ENCODE peak calls at places on chromosomes 11 and 22, in nine cellular contexts. F is brain microvascular endothelial cell, B is Peyer's patch, E is AG09319, S is RWPE1, Z is chondrocyte, X is heart right ventricle, P is tibial artery, M is AG10803. Q is an unnamed sample.

GRCh38 chr11:118057424-118058145 is 19.3 kb upstream of the TMPRSS4 start:
- DNase-seq in F (no peak), B (no peak), E (no peak), S (no peak), Z (no peak), X (no peak), P (peak), M (no peak), Q (no peak)

GRCh38 chr11:100719362-100719761 is 32.3 kb downstream of the ARHGAP42 start:
- DNase-seq in F (no peak), B (no peak), E (no peak), S (no peak), Z (no peak), X (no peak), P (no peak), M (peak), Q (peak)

GRCh38 chr11:3123316-3123715 is 41.8 kb downstream of the OSBPL5 start:
- DNase-seq in F (no peak), B (no peak), E (no peak), S (peak), Z (peak), X (peak), P (peak), M (peak), Q (no peak)

GRCh38 chr11:129700701-129701100 is 114.9 kb upstream of the TMEM45B start:
- DNase-seq in F (no peak), B (no peak), E (no peak), S (no peak), Z (no peak), X (no peak), P (no peak), M (no peak), Q (no peak)

GRCh38 chr11:118272001-118272400 is 7.9 kb upstream of the MPZL2 start:
- DNase-seq in F (no peak), B (no peak), E (no peak), S (no peak), Z (no peak), X (no peak), P (no peak), M (no peak), Q (no peak)

GRCh38 chr22:47388778-47389177 is 626.3 kb downstream of the TBC1D22A start:
- DNase-seq in F (no peak), B (no peak), E (no peak), S (no peak), Z (peak), X (no peak), P (no peak), M (no peak), Q (no peak)

GRCh38 chr11:47415949-47416472 is 7.6 kb downstream of the SLC39A13 start:
- DNase-seq in F (peak), B (no peak), E (peak), S (peak), Z (peak), X (peak), P (peak), M (peak), Q (peak)

GRCh38 chr11:88293931-88294330 is 43.6 kb downstream of the CTSC start:
- DNase-seq in F (peak), B (no peak), E (peak), S (no peak), Z (no peak), X (no peak), P (no peak), M (peak), Q (peak)

GRCh38 chr11:119339581-119340334 is 925 bp downstream of the C1QTNF5 start:
- DNase-seq in F (no peak), B (no peak), E (no peak), S (no peak), Z (peak), X (peak), P (peak), M (peak), Q (peak)

GRCh38 chr11:67351275-67352005 is 1.9 kb downstream of the POLD4 start:
- DNase-seq in F (no peak), B (no peak), E (no peak), S (peak), Z (no peak), X (peak), P (no peak), M (peak), Q (peak)

GRCh38 chr11:74255741-74256369 is 55.6 kb downstream of the P4HA3 start:
- DNase-seq in F (peak), B (peak), E (peak), S (peak), Z (no peak), X (no peak), P (peak), M (peak), Q (peak)

GRCh38 chr11:66338276-66339162 is 2.3 kb upstream of the RIN1 start:
- DNase-seq in F (no peak), B (no peak), E (no peak), S (no peak), Z (peak), X (no peak), P (no peak), M (no peak), Q (no peak)

GRCh38 chr11:83566948-83567347 is 280.8 kb upstream of the CCDC90B start:
- DNase-seq in F (peak), B (no peak), E (no peak), S (peak), Z (no peak), X (no peak), P (no peak), M (peak), Q (peak)

GRCh38 chr11:112670806-112671570 is 290.2 kb upstream of the NCAM1 start:
- DNase-seq in F (no peak), B (no peak), E (no peak), S (no peak), Z (no peak), X (no peak), P (no peak), M (no peak), Q (no peak)

GRCh38 chr11:57711414-57712255 is at the start of gene MED19:
- DNase-seq in F (peak), B (peak), E (peak), S (peak), Z (no peak), X (peak), P (no peak), M (peak), Q (peak)

GRCh38 chr11:73652856-73653559 is 6.6 kb downstream of the PLEKHB1 start:
- DNase-seq in F (no peak), B (no peak), E (no peak), S (no peak), Z (no peak), X (no peak), P (no peak), M (no peak), Q (no peak)

GRCh38 chr22:33397381-33397907 is 339.3 kb upstream of the SYN3 start:
- DNase-seq in F (no peak), B (no peak), E (no peak), S (no peak), Z (no peak), X (no peak), P (no peak), M (peak), Q (no peak)

GRCh38 chr11:72758304-72758689 is 6.1 kb upstream of the ARAP1 start:
- DNase-seq in F (peak), B (no peak), E (no peak), S (no peak), Z (no peak), X (no peak), P (no peak), M (no peak), Q (no peak)

GRCh38 chr11:126391970-126392637 is 36.6 kb downstream of the ST3GAL4 start:
- DNase-seq in F (no peak), B (no peak), E (no peak), S (no peak), Z (no peak), X (no peak), P (peak), M (no peak), Q (no peak)

GRCh38 chr22:16810188-16810802 is 14.9 kb downstream of the XKR3 start:
- DNase-seq in F (no peak), B (no peak), E (peak), S (no peak), Z (no peak), X (no peak), P (no peak), M (peak), Q (no peak)

GRCh38 chr11:68351450-68352275 is 39.3 kb downstream of the LRP5 start:
- DNase-seq in F (no peak), B (no peak), E (no peak), S (no peak), Z (no peak), X (no peak), P (no peak), M (no peak), Q (no peak)

GRCh38 chr11:57800444-57801184 is 39.0 kb downstream of the CTNND1 start:
- DNase-seq in F (peak), B (no peak), E (peak), S (peak), Z (no peak), X (no peak), P (no peak), M (peak), Q (peak)

GRCh38 chr22:50101870-50102565 is 12.2 kb downstream of the MOV10L1 start:
- DNase-seq in F (no peak), B (no peak), E (no peak), S (no peak), Z (no peak), X (no peak), P (peak), M (no peak), Q (no peak)

GRCh38 chr22:50104149-50104548 is 14.3 kb downstream of the MOV10L1 start:
- DNase-seq in F (no peak), B (no peak), E (no peak), S (no peak), Z (peak), X (no peak), P (peak), M (no peak), Q (no peak)

GRCh38 chr22:50105529-50106100 is 15.8 kb downstream of the MOV10L1 start:
- DNase-seq in F (peak), B (no peak), E (no peak), S (peak), Z (peak), X (no peak), P (no peak), M (peak), Q (peak)

GRCh38 chr22:50107529-50107928 is 17.7 kb downstream of the MOV10L1 start:
- DNase-seq in F (no peak), B (no peak), E (no peak), S (no peak), Z (peak), X (no peak), P (no peak), M (no peak), Q (no peak)

GRCh38 chr22:50102946-50103345 is 13.1 kb downstream of the MOV10L1 start:
- DNase-seq in F (no peak), B (peak), E (no peak), S (peak), Z (no peak), X (no peak), P (peak), M (no peak), Q (no peak)
- TF ChIP-seq CTCF in F (no peak), B (no peak), E (no peak), S (no peak), Z (no peak), X (no peak), P (no peak), M (no peak), Q (no peak)

GRCh38 chr22:41929158-41929896 is 2.7 kb upstream of the TNFRSF13C start:
- DNase-seq in F (no peak), B (peak), E (no peak), S (no peak), Z (no peak), X (no peak), P (no peak), M (no peak), Q (no peak)

GRCh38 chr22:41933411-41934177 is 7.0 kb upstream of the TNFRSF13C start:
- DNase-seq in F (no peak), B (peak), E (no peak), S (no peak), Z (no peak), X (no peak), P (no peak), M (no peak), Q (no peak)

GRCh38 chr22:41932353-41932752 is 5.7 kb upstream of the TNFRSF13C start:
- DNase-seq in F (no peak), B (no peak), E (no peak), S (no peak), Z (no peak), X (no peak), P (no peak), M (no peak), Q (no peak)

GRCh38 chr22:41934284-41935014 is 7.8 kb upstream of the TNFRSF13C start:
- DNase-seq in F (no peak), B (no peak), E (no peak), S (no peak), Z (no peak), X (no peak), P (no peak), M (no peak), Q (no peak)

GRCh38 chr22:41931701-41932269 is 5.2 kb upstream of the TNFRSF13C start:
- DNase-seq in F (no peak), B (peak), E (no peak), S (no peak), Z (no peak), X (no peak), P (no peak), M (no peak), Q (no peak)
- TF ChIP-seq CTCF in F (no peak), B (no peak), E (no peak), S (no peak), Z (no peak), X (no peak), P (no peak), M (no peak), Q (no peak)

DNA sequence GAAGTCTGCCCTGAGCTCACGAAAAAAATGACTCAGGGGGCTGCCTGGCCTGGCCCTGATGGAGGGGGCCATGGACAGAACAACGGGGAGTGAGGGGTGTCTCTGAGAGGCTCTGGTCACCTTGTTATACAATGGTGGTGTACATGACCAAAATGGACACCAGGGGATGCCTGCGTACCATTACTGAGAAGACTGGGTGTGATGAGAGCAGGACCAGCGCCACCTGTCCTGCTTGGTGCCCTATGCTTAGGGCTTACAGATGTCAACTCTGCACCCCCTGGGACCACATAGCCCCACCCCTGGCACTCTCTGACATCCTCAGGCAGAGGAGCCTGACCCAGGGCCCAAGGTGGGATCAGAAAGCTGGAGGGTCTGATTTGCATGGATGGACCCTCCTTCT is 104.8 kb downstream of the ZNF280B start:
- DNase-seq in F (no peak), B (no peak), E (no peak), S (no peak), Z (no peak), X (no peak), P (no peak), M (no peak), Q (no peak)
- TF ChIP-seq CTCF in F (no peak), B (no peak), E (no peak), S (no peak), Z (no peak), X (no peak), P (no peak), M (no peak), Q (no peak)

GRCh38 chr11:17779861-17780594 is 45.4 kb downstream of the KCNC1 start:
- DNase-seq in F (no peak), B (no peak), E (no peak), S (no peak), Z (peak), X (no peak), P (peak), M (no peak), Q (no peak)

GRCh38 chr11:17778352-17778751 is 43.8 kb downstream of the KCNC1 start:
- DNase-seq in F (no peak), B (no peak), E (no peak), S (no peak), Z (no peak), X (no peak), P (peak), M (no peak), Q (no peak)

GRCh38 chr11:17777726-17778091 is 43.1 kb downstream of the KCNC1 start:
- DNase-seq in F (no peak), B (no peak), E (no peak), S (no peak), Z (no peak), X (no peak), P (peak), M (no peak), Q (no peak)

GRCh38 chr11:17780668-17781067 is 46.1 kb downstream of the KCNC1 start:
- DNase-seq in F (no peak), B (no peak), E (no peak), S (no peak), Z (peak), X (no peak), P (no peak), M (no peak), Q (no peak)

DNA sequence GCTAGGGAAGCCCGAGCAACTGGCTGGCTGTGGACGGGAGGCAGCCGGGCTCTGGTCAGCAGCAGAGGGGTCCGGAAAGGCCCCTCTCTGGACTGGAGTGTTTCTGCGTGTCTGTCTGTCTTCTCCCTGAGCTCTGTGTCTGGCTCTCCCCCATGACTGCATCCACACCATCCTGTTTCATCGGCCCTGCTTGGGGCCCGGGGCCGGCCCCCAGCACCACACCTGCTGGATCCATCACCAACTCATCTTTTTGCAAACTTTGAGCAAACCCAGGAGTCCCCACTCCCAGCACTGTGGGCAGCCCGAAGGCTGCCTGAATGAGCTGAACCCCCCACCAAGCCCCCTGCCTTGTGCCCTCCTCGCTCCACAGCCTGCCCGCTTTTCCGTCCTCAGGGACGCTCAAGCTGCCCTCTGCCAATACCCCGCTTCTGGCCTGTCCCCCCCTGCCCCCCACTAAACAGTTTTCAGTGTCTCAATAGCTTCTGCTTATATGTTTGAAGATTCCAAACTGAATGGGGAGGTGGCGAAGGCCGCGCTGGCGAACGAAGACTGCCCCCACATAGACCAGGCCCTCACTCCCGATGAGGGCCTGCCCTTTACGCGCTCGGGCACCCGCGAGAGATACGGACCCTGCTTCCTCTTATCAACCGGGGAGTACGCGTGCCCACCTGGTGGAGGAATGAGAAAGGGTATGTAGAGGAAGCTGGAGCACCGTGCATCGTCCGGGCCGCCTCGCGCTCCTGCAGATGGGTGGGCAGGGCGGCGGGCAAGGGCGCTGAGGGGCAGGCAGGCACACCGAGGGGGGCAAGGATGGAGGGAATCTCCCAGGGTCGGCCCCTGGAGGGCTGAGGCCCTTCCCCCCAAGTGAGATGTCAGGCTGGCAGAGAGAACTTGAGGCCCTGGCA is 44.6 kb downstream of the KCNC1 start:
- DNase-seq in F (no peak), B (no peak), E (no peak), S (no peak), Z (peak), X (no peak), P (peak), M (no peak), Q (no peak)
- TF ChIP-seq CTCF in F (no peak), B (no peak), E (no peak), S (no peak), Z (no peak), X (no peak), P (no peak), M (no peak), Q (no peak)

DNA sequence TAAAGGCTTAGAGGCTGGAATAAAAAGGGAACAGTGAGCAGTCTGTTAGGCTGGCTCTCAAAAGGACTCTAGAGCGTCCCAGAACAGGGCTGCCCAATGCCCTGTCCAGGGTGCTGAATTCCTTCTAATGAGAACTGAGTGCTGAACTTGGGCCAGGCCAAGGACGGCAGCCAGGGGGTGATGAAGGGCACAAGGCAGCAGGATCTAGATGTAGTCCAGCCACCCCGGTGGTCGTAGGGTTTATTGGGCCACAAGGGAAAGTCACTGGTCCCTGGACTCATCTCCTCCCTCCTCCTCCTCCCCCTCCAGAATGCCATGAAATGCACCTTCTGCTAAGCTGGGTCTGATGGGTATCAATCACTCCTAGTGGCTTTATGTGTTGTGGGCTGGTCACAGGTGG is 19.2 kb downstream of the NPTXR start:
- DNase-seq in F (peak), B (no peak), E (peak), S (peak), Z (peak), X (peak), P (no peak), M (peak), Q (peak)
- TF ChIP-seq CTCF in F (peak), B (no peak), E (peak), S (no peak), Z (peak), X (peak), P (no peak), M (peak), Q (peak)

DNA sequence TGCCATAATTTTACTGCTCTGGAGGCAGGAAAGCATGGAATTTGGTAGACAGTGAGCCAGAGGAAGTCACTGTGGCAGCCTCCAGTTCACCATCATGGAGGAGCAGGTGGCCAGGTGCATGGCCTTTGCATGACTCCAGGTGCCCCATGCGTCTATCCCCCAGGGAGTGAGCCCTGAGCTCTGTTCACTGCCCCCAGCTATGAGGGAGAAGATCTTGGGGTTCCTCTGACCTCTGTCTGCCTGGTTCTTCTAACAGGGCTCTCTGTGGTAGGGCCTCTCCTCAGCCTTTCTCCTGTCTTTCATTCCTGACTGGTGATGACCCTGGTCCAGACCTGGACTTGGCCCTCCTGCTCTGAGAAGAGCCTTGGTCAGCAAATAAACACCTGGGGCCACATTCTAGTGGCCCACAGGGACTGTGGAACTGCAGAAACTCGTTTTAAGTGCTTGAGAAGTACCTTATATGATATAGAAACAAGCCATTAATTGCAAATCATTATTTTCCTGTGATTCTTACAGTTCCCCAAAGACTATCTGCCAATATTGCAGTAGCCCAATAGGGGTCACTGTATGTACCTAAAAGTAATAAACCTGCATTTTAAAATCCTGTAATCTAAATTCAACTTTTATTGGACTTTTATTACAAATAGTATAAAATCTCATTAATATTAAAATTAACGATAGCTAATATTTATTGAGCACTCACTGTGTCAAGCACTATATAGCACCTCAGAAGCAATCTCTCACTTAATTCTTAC is 120.0 kb upstream of the SYT13 start:
- DNase-seq in F (peak), B (no peak), E (no peak), S (no peak), Z (no peak), X (no peak), P (no peak), M (no peak), Q (no peak)
- TF ChIP-seq CTCF in F (peak), B (no peak), E (peak), S (peak), Z (peak), X (peak), P (peak), M (peak), Q (peak)

Q was measured in foreskin fibroblast.